ENCODE peak calls at places on chromosome 2, in six cellular contexts. One of them, this sample, is unnamed.
A peak's percentile ranks its signal among the peaks of the same experiment; 100 is the strongest.

GRCh38 chr2:27080140-27080469 is 1.7 kb downstream of the EMILIN1 start:
- DNase-seq in BJ: no peak
- DNase-seq in thyroid gland: no peak
- DNase-seq in astrocyte of the cerebellum: no peak
- DNase-seq in cardiac fibroblast: no peak
- DNase-seq in cardiac muscle cell: no peak
- DNase-seq in this sample: no peak

GRCh38 chr2:213490087-213490486 is 205.8 kb downstream of the SPAG16 start:
- DNase-seq in BJ: no peak
- DNase-seq in thyroid gland: no peak
- DNase-seq in astrocyte of the cerebellum: no peak
- DNase-seq in cardiac fibroblast: no peak
- DNase-seq in cardiac muscle cell: no peak
- DNase-seq in this sample: no peak

GRCh38 chr2:6556755-6557154 is 309.0 kb downstream of the CMPK2 start:
- DNase-seq in BJ: peak; percentile 21
- DNase-seq in thyroid gland: no peak
- DNase-seq in astrocyte of the cerebellum: peak; percentile 33
- DNase-seq in cardiac fibroblast: peak; percentile 4
- DNase-seq in cardiac muscle cell: no peak
- DNase-seq in this sample: peak; percentile 41

GRCh38 chr2:102505290-102505689 is 32.3 kb downstream of the SLC9A4 start:
- DNase-seq in BJ: no peak
- DNase-seq in thyroid gland: peak; percentile 65
- DNase-seq in astrocyte of the cerebellum: no peak
- DNase-seq in cardiac fibroblast: no peak
- DNase-seq in cardiac muscle cell: no peak
- DNase-seq in this sample: no peak

GRCh38 chr2:66494708-66495107 is 59.8 kb downstream of the MEIS1 start:
- DNase-seq in BJ: peak; percentile 27
- DNase-seq in thyroid gland: peak; percentile 13
- DNase-seq in astrocyte of the cerebellum: peak; percentile 43
- DNase-seq in cardiac fibroblast: peak; percentile 92
- DNase-seq in cardiac muscle cell: peak; percentile 91
- DNase-seq in this sample: peak; percentile 49

GRCh38 chr2:157758586-157758985 is 117.5 kb downstream of the ACVR1 start:
- DNase-seq in BJ: no peak
- DNase-seq in thyroid gland: no peak
- DNase-seq in astrocyte of the cerebellum: no peak
- DNase-seq in cardiac fibroblast: no peak
- DNase-seq in cardiac muscle cell: no peak
- DNase-seq in this sample: no peak

GRCh38 chr2:134839649-134840048 is 1.2 kb downstream of the ACMSD start:
- DNase-seq in BJ: no peak
- DNase-seq in thyroid gland: no peak
- DNase-seq in astrocyte of the cerebellum: no peak
- DNase-seq in cardiac fibroblast: no peak
- DNase-seq in cardiac muscle cell: no peak
- DNase-seq in this sample: no peak

GRCh38 chr2:153595939-153596338 is 117.4 kb upstream of the RPRM start:
- DNase-seq in BJ: no peak
- DNase-seq in thyroid gland: no peak
- DNase-seq in astrocyte of the cerebellum: peak; percentile 18
- DNase-seq in cardiac fibroblast: no peak
- DNase-seq in cardiac muscle cell: no peak
- DNase-seq in this sample: no peak

GRCh38 chr2:60555066-60555793 is 1.8 kb upstream of the BCL11A start:
- DNase-seq in BJ: no peak
- DNase-seq in thyroid gland: peak; percentile 57
- DNase-seq in astrocyte of the cerebellum: peak; percentile 47
- DNase-seq in cardiac fibroblast: peak; percentile 58
- DNase-seq in cardiac muscle cell: peak; percentile 79
- DNase-seq in this sample: no peak

GRCh38 chr2:132274000-132274399 is 112.2 kb upstream of the ANKRD30BL start:
- DNase-seq in BJ: no peak
- DNase-seq in thyroid gland: no peak
- DNase-seq in astrocyte of the cerebellum: no peak
- DNase-seq in cardiac fibroblast: no peak
- DNase-seq in cardiac muscle cell: no peak
- DNase-seq in this sample: no peak

GRCh38 chr2:206396216-206396615 is 47.1 kb upstream of the ADAM23 start:
- DNase-seq in BJ: no peak
- DNase-seq in thyroid gland: no peak
- DNase-seq in astrocyte of the cerebellum: no peak
- DNase-seq in cardiac fibroblast: no peak
- DNase-seq in cardiac muscle cell: no peak
- DNase-seq in this sample: no peak

GRCh38 chr2:150478206-150478974 is 9.1 kb downstream of the RND3 start:
- DNase-seq in BJ: no peak
- DNase-seq in thyroid gland: peak; percentile 41
- DNase-seq in astrocyte of the cerebellum: no peak
- DNase-seq in cardiac fibroblast: peak; percentile 63
- DNase-seq in cardiac muscle cell: no peak
- DNase-seq in this sample: no peak

GRCh38 chr2:237281900-237282306 is 132.1 kb downstream of the COL6A3 start:
- DNase-seq in BJ: no peak
- DNase-seq in thyroid gland: no peak
- DNase-seq in astrocyte of the cerebellum: peak; percentile 74
- DNase-seq in cardiac fibroblast: peak; percentile 98
- DNase-seq in cardiac muscle cell: peak; percentile 91
- DNase-seq in this sample: peak; percentile 82

GRCh38 chr2:229174794-229175529 is 96.1 kb downstream of the PID1 start:
- DNase-seq in BJ: peak; percentile 55
- DNase-seq in thyroid gland: no peak
- DNase-seq in astrocyte of the cerebellum: no peak
- DNase-seq in cardiac fibroblast: peak; percentile 84
- DNase-seq in cardiac muscle cell: peak; percentile 47
- DNase-seq in this sample: peak; percentile 38

GRCh38 chr2:212073360-212073759 is 465.2 kb downstream of the ERBB4 start:
- DNase-seq in BJ: no peak
- DNase-seq in thyroid gland: no peak
- DNase-seq in astrocyte of the cerebellum: no peak
- DNase-seq in cardiac fibroblast: no peak
- DNase-seq in cardiac muscle cell: no peak
- DNase-seq in this sample: no peak

GRCh38 chr2:219500135-219500534 is 1.4 kb downstream of the GMPPA start:
- DNase-seq in BJ: no peak
- DNase-seq in thyroid gland: no peak
- DNase-seq in astrocyte of the cerebellum: no peak
- DNase-seq in cardiac fibroblast: peak; percentile 17
- DNase-seq in cardiac muscle cell: no peak
- DNase-seq in this sample: no peak

GRCh38 chr2:10220516-10221391 is 82.0 kb upstream of the HPCAL1 start:
- DNase-seq in BJ: peak; percentile 4
- DNase-seq in thyroid gland: no peak
- DNase-seq in astrocyte of the cerebellum: no peak
- DNase-seq in cardiac fibroblast: peak; percentile 84
- DNase-seq in cardiac muscle cell: peak; percentile 65
- DNase-seq in this sample: no peak

GRCh38 chr2:241150660-241151530 is 628 bp downstream of the PPP1R7 start:
- DNase-seq in BJ: no peak
- DNase-seq in thyroid gland: no peak
- DNase-seq in astrocyte of the cerebellum: no peak
- DNase-seq in cardiac fibroblast: peak; percentile 7
- DNase-seq in cardiac muscle cell: peak; percentile 3
- DNase-seq in this sample: no peak

GRCh38 chr2:69939722-69940121 is 21.7 kb downstream of the ASPRV1 start:
- DNase-seq in BJ: no peak
- DNase-seq in thyroid gland: no peak
- DNase-seq in astrocyte of the cerebellum: no peak
- DNase-seq in cardiac fibroblast: no peak
- DNase-seq in cardiac muscle cell: no peak
- DNase-seq in this sample: no peak
- TF ChIP-seq CTCF in BJ: no peak
- TF ChIP-seq CTCF in thyroid gland: no peak
- TF ChIP-seq CTCF in astrocyte of the cerebellum: no peak
- TF ChIP-seq CTCF in cardiac fibroblast: no peak
- TF ChIP-seq CTCF in cardiac muscle cell: no peak
- TF ChIP-seq CTCF in this sample: no peak

GRCh38 chr2:4745596-4745995 is 946.6 kb upstream of the SOX11 start:
- DNase-seq in BJ: no peak
- DNase-seq in thyroid gland: peak; percentile 9
- DNase-seq in astrocyte of the cerebellum: no peak
- DNase-seq in cardiac fibroblast: no peak
- DNase-seq in cardiac muscle cell: no peak
- DNase-seq in this sample: no peak

DNA sequence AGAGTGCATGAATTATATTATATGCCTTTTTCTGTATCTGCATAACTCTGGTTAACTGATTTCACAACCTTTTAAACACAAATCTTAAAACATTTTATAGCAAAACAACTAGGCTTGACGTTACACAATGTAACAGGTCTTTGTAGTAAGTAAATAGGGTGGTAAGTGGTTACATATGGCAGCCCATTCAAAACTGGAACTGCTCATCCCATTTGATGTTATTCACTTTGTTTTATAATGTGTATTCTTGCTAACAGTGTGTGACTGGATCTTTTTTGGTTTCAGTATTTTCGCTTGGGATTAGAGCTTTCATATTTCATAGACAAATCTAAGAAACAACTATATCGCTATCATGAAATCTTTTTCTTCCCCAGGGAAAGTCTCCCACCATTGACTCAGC is 947.1 kb upstream of the SOX11 start:
- DNase-seq in BJ: no peak
- DNase-seq in thyroid gland: no peak
- DNase-seq in astrocyte of the cerebellum: no peak
- DNase-seq in cardiac fibroblast: no peak
- DNase-seq in cardiac muscle cell: no peak
- DNase-seq in this sample: no peak
- H3K4me3 ChIP-seq in BJ: no peak overlapping the region
- H3K4me3 ChIP-seq in thyroid gland: no peak overlapping the region
- H3K4me3 ChIP-seq in astrocyte of the cerebellum: no peak overlapping the region
- H3K4me3 ChIP-seq in cardiac fibroblast: no peak overlapping the region
- H3K4me3 ChIP-seq in cardiac muscle cell: no peak overlapping the region
- H3K4me3 ChIP-seq in this sample: no peak overlapping the region

GRCh38 chr2:73177645-73178255 is 24.6 kb upstream of the NOTO start:
- DNase-seq in BJ: no peak
- DNase-seq in thyroid gland: no peak
- DNase-seq in astrocyte of the cerebellum: no peak
- DNase-seq in cardiac fibroblast: no peak
- DNase-seq in cardiac muscle cell: no peak
- DNase-seq in this sample: no peak
- TF ChIP-seq CTCF in BJ: no peak
- TF ChIP-seq CTCF in thyroid gland: no peak
- TF ChIP-seq CTCF in astrocyte of the cerebellum: no peak
- TF ChIP-seq CTCF in cardiac fibroblast: no peak
- TF ChIP-seq CTCF in cardiac muscle cell: no peak
- TF ChIP-seq CTCF in this sample: no peak

DNA sequence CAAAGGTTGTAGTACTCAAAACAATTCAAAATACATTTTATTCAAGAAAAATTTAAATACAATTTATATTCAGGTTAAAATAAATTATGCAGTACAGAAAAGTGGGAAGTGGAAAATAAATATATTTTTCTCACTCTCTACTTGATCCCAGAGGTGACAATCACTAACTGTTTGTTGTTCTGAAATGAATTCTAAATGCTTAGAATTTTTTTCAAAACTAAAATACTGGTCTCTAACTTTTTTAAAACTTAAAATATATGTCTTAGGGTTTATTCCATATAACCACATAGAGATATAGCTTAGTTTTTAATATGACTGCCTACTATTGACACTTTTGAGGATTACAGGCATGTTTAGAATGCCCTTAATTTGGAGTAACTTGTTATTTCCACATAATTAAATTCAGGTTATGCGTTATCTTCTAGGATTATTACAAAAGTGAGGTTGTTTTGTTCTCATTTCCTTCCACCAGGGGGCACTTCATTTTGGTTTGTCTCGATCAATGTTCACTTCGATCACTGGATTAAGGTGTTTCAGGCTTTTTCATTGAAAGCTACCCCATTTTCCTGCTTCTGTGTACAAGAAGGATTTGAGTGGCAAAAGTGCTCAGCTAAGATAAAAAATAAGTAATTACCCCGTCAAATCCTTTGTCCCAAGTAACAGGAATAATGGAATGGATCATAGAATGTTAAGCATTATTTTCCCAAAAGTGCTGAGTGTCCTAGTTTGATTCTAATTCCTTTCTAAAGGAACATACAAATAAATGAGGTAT is 27.1 kb upstream of the TFPI start:
- DNase-seq in BJ: no peak
- DNase-seq in thyroid gland: no peak
- DNase-seq in astrocyte of the cerebellum: peak; percentile 62
- DNase-seq in cardiac fibroblast: peak; percentile 75
- DNase-seq in cardiac muscle cell: peak; percentile 69
- DNase-seq in this sample: peak; percentile 15
- H3K4me3 ChIP-seq in BJ: peak overlapping the region; percentile 8
- H3K4me3 ChIP-seq in thyroid gland: no peak overlapping the region
- H3K4me3 ChIP-seq in astrocyte of the cerebellum: no peak overlapping the region
- H3K4me3 ChIP-seq in cardiac fibroblast: no peak overlapping the region
- H3K4me3 ChIP-seq in cardiac muscle cell: no peak overlapping the region
- H3K4me3 ChIP-seq in this sample: no peak overlapping the region

This sample was measured in HFF-Myc.